ENCODE peak calls at places on chromosomes 2 and 18, in five cellular contexts. One of them, this sample, is unnamed.

GRCh38 chr18:49666045-49666444 is 104.2 kb downstream of the LIPG start:
- DNase-seq in K562: no peak
- DNase-seq in HepG2: no peak
- DNase-seq in GM12878: no peak
- DNase-seq in H1: no peak
- DNase-seq in this sample: peak

GRCh38 chr18:10682368-10682714 is 156.5 kb downstream of the NAPG start:
- DNase-seq in K562: no peak
- DNase-seq in HepG2: no peak
- DNase-seq in GM12878: no peak
- DNase-seq in H1: no peak
- DNase-seq in this sample: no peak

GRCh38 chr2:96554293-96555145 is 18.0 kb downstream of the ARID5A start:
- DNase-seq in K562: peak
- DNase-seq in HepG2: peak
- DNase-seq in GM12878: no peak
- DNase-seq in H1: peak
- DNase-seq in this sample: peak

GRCh38 chr2:120110507-120110906 is 97.6 kb downstream of the EPB41L5 start:
- DNase-seq in K562: no peak
- DNase-seq in HepG2: no peak
- DNase-seq in GM12878: no peak
- DNase-seq in H1: no peak
- DNase-seq in this sample: no peak

GRCh38 chr2:7788736-7789135 is 871.5 kb downstream of the RNF144A start:
- DNase-seq in K562: no peak
- DNase-seq in HepG2: no peak
- DNase-seq in GM12878: no peak
- DNase-seq in H1: no peak
- DNase-seq in this sample: no peak

GRCh38 chr2:205158404-205158803 is 523.9 kb upstream of the NRP2 start:
- DNase-seq in K562: no peak
- DNase-seq in HepG2: no peak
- DNase-seq in GM12878: no peak
- DNase-seq in H1: no peak
- DNase-seq in this sample: peak

GRCh38 chr2:75466708-75467311 is 93.9 kb downstream of the EVA1A start:
- DNase-seq in K562: peak
- DNase-seq in HepG2: peak
- DNase-seq in GM12878: no peak
- DNase-seq in H1: peak
- DNase-seq in this sample: peak

GRCh38 chr2:77629529-77629928 is 107.4 kb upstream of the LRRTM4 start:
- DNase-seq in K562: no peak
- DNase-seq in HepG2: peak
- DNase-seq in GM12878: no peak
- DNase-seq in H1: no peak
- DNase-seq in this sample: no peak

GRCh38 chr2:209809256-209809655 is 37.6 kb downstream of the UNC80 start:
- DNase-seq in K562: no peak
- DNase-seq in HepG2: no peak
- DNase-seq in GM12878: no peak
- DNase-seq in H1: no peak
- DNase-seq in this sample: no peak

GRCh38 chr2:48723125-48723524 is 32.4 kb downstream of the LHCGR start:
- DNase-seq in K562: no peak
- DNase-seq in HepG2: no peak
- DNase-seq in GM12878: no peak
- DNase-seq in H1: no peak
- DNase-seq in this sample: no peak

GRCh38 chr2:163401481-163401880 is 334.3 kb downstream of the FIGN start:
- DNase-seq in K562: no peak
- DNase-seq in HepG2: no peak
- DNase-seq in GM12878: no peak
- DNase-seq in H1: no peak
- DNase-seq in this sample: no peak

GRCh38 chr18:76396792-76397191 is 98.2 kb downstream of the ZNF516 start:
- DNase-seq in K562: no peak
- DNase-seq in HepG2: no peak
- DNase-seq in GM12878: no peak
- DNase-seq in H1: no peak
- DNase-seq in this sample: no peak

GRCh38 chr18:47815486-47816270 is 114.8 kb downstream of the SMAD2 start:
- DNase-seq in K562: peak
- DNase-seq in HepG2: no peak
- DNase-seq in GM12878: no peak
- DNase-seq in H1: no peak
- DNase-seq in this sample: no peak

GRCh38 chr2:19897623-19898245 is 4.0 kb downstream of the TTC32 start:
- DNase-seq in K562: peak
- DNase-seq in HepG2: no peak
- DNase-seq in GM12878: no peak
- DNase-seq in H1: no peak
- DNase-seq in this sample: no peak

GRCh38 chr2:215717627-215718412 is 282.0 kb upstream of the FN1 start:
- DNase-seq in K562: no peak
- DNase-seq in HepG2: no peak
- DNase-seq in GM12878: no peak
- DNase-seq in H1: no peak
- DNase-seq in this sample: no peak

GRCh38 chr2:234996041-234996440 is 44.2 kb downstream of the SH3BP4 start:
- DNase-seq in K562: no peak
- DNase-seq in HepG2: peak
- DNase-seq in GM12878: no peak
- DNase-seq in H1: no peak
- DNase-seq in this sample: no peak

GRCh38 chr18:3508576-3509559 is 58.9 kb downstream of the TGIF1 start:
- DNase-seq in K562: no peak
- DNase-seq in HepG2: no peak
- DNase-seq in GM12878: no peak
- DNase-seq in H1: no peak
- DNase-seq in this sample: no peak

GRCh38 chr2:75340560-75340959 is 141.2 kb upstream of the TACR1 start:
- DNase-seq in K562: no peak
- DNase-seq in HepG2: no peak
- DNase-seq in GM12878: no peak
- DNase-seq in H1: no peak
- DNase-seq in this sample: no peak

GRCh38 chr2:127591221-127591923 is 54.6 kb upstream of the GPR17 start:
- DNase-seq in K562: peak
- DNase-seq in HepG2: peak
- DNase-seq in GM12878: no peak
- DNase-seq in H1: peak
- DNase-seq in this sample: peak

GRCh38 chr2:137194111-137194510 is 428.8 kb downstream of the THSD7B start:
- DNase-seq in K562: no peak
- DNase-seq in HepG2: no peak
- DNase-seq in GM12878: no peak
- DNase-seq in H1: no peak
- DNase-seq in this sample: no peak

GRCh38 chr2:242085941-242086621 is 216.6 kb downstream of the RTP5 start:
- DNase-seq in K562: no peak
- DNase-seq in HepG2: peak
- DNase-seq in GM12878: peak
- DNase-seq in H1: no peak
- DNase-seq in this sample: no peak

GRCh38 chr2:195562624-195563566 is 94.1 kb upstream of the SLC39A10 start:
- DNase-seq in K562: no peak
- DNase-seq in HepG2: no peak
- DNase-seq in GM12878: no peak
- DNase-seq in H1: no peak
- DNase-seq in this sample: peak

GRCh38 chr2:226862623-226863022 is 26.8 kb downstream of the RHBDD1 start:
- DNase-seq in K562: no peak
- DNase-seq in HepG2: no peak
- DNase-seq in GM12878: peak
- DNase-seq in H1: no peak
- DNase-seq in this sample: no peak

GRCh38 chr2:144078091-144078490 is 441.8 kb downstream of the ZEB2 start:
- DNase-seq in K562: no peak
- DNase-seq in HepG2: no peak
- DNase-seq in GM12878: no peak
- DNase-seq in H1: no peak
- DNase-seq in this sample: peak

GRCh38 chr2:216343221-216343985 is 28.9 kb downstream of the MARCHF4 start:
- DNase-seq in K562: no peak
- DNase-seq in HepG2: no peak
- DNase-seq in GM12878: no peak
- DNase-seq in H1: no peak
- DNase-seq in this sample: no peak

GRCh38 chr2:219566640-219567039 is 4.7 kb downstream of the OBSL1 start:
- DNase-seq in K562: no peak
- DNase-seq in HepG2: no peak
- DNase-seq in GM12878: no peak
- DNase-seq in H1: no peak
- DNase-seq in this sample: peak

DNA sequence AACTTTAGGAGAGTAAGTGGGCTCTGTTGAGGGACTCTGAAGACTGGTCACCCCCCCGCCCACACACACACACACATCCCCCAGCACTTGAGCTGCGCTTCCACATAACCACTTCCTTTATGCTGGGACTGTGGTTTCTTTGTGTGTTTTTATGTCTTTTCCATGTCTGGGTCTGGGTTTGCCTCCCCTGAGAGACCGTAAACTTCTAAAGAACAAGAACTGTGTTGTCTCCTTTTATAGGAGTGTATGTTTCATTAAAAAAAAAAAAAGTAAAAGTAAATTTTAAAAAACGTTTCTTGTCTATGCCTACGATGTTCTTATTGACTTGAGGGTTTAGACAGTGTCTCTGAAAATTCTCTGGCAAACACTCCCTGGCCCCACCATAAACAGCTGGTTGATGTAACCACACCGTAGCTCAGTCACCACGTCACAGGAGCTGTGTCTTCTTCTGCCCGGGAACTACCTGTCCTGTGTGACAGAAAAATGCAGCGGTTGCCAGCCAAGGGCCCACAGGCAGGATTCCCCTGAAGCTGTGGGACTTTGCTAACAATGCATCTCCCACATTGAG is 68.0 kb downstream of the KLHL29 start:
- DNase-seq in K562: no peak
- DNase-seq in HepG2: no peak
- DNase-seq in GM12878: peak
- DNase-seq in H1: no peak
- DNase-seq in this sample: no peak
- TF ChIP-seq RFX5 in K562: no peak
- TF ChIP-seq RFX5 in HepG2: no peak
- TF ChIP-seq RFX5 in GM12878: peak
- TF ChIP-seq RFX5 in H1: no peak
- TF ChIP-seq RFX5 in this sample: no peak

GRCh38 chr18:79947054-79947755 is 4.2 kb downstream of the SLC66A2 start:
- DNase-seq in K562: no peak
- DNase-seq in HepG2: no peak
- DNase-seq in GM12878: no peak
- DNase-seq in H1: no peak
- DNase-seq in this sample: no peak
- TF ChIP-seq YY1 in K562: no peak
- TF ChIP-seq YY1 in HepG2: no peak
- TF ChIP-seq YY1 in GM12878: no peak
- TF ChIP-seq YY1 in H1: no peak
- TF ChIP-seq YY1 in this sample: no peak

DNA sequence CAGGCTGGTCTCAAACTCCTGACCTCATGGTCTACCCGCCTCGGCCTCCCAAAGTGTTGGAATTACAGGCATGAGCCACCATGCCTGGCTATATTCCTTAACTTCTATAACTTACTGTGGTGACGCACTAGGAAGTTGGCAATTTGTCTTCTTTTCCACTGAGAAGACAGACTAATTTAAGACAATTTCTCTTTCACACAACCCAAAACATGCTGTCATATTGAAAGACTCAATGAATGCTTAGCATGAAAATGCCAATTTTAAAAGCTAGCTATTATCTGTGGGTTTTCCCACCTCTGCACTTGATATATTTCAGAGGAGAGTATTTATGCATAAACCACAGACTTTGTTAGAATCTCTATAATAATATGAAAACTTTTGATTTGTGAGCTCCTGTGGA is 84.5 kb downstream of the ERBB4 start:
- DNase-seq in K562: no peak
- DNase-seq in HepG2: no peak
- DNase-seq in GM12878: no peak
- DNase-seq in H1: no peak
- DNase-seq in this sample: no peak
- TF ChIP-seq RFX5 in K562: no peak
- TF ChIP-seq RFX5 in HepG2: no peak
- TF ChIP-seq RFX5 in GM12878: no peak
- TF ChIP-seq RFX5 in H1: no peak
- TF ChIP-seq RFX5 in this sample: no peak

DNA sequence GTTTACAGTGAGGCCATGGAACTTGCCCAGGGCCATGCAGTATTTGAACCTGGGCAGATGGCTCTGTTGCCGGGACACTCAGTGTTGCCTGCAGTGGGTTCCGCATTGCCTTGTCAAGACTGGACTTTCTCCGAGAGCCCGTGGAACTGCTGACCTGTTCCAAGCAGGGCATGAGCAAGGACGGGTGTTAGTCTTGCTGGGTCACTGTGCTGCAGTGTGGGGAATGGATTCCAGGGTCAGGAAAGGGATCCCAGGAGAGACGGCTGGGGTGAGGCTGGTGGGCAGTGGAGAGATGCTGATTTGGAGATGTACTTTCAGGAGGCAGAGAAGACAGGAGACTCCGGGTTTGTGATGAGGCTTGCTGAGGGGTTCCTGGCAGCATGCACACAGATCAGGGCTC is 348.7 kb upstream of the HS6ST1 start:
- DNase-seq in K562: no peak
- DNase-seq in HepG2: no peak
- DNase-seq in GM12878: no peak
- DNase-seq in H1: no peak
- DNase-seq in this sample: no peak
- TF ChIP-seq YY1 in K562: no peak
- TF ChIP-seq YY1 in HepG2: no peak
- TF ChIP-seq YY1 in GM12878: no peak
- TF ChIP-seq YY1 in H1: no peak
- TF ChIP-seq YY1 in this sample: no peak

GRCh38 chr2:14633031-14633430 is 514 bp downstream of the LRATD1 start:
- DNase-seq in K562: no peak
- DNase-seq in HepG2: no peak
- DNase-seq in GM12878: no peak
- DNase-seq in H1: peak
- DNase-seq in this sample: no peak
- TF ChIP-seq RFX5 in K562: no peak
- TF ChIP-seq RFX5 in HepG2: no peak
- TF ChIP-seq RFX5 in GM12878: no peak
- TF ChIP-seq RFX5 in H1: no peak
- TF ChIP-seq RFX5 in this sample: no peak